ENCODE peak calls at places on chromosome 13, in four cellular contexts. S is choroid plexus epithelial cell, L is MCF 10A, W is neural crest cell. N is an unnamed sample.

GRCh38 chr13:73223372-73223781 is 164.6 kb downstream of the KLF5 start:
- DNase-seq in S (no peak), L (no peak), W (no peak), N (no peak)

GRCh38 chr13:50838031-50838430 is 5.5 kb downstream of the DLEU7 start:
- DNase-seq in S (no peak), L (no peak), W (no peak), N (no peak)

GRCh38 chr13:100301418-100301817 is 212.5 kb downstream of the PCCA start:
- DNase-seq in S (no peak), L (no peak), W (no peak), N (no peak)

GRCh38 chr13:31242342-31242741 is 42.6 kb downstream of the B3GLCT start:
- DNase-seq in S (peak), L (no peak), W (no peak), N (no peak)

GRCh38 chr13:38309397-38309796 is 40.3 kb upstream of the UFM1 start:
- DNase-seq in S (no peak), L (no peak), W (no peak), N (no peak)

GRCh38 chr13:114020750-114021463 is 47.0 kb upstream of the C13orf46 start:
- DNase-seq in S (no peak), L (no peak), W (no peak), N (no peak)

GRCh38 chr13:69035771-69036170 is 1071.9 kb upstream of the ATXN8OS start:
- DNase-seq in S (no peak), L (no peak), W (no peak), N (no peak)

GRCh38 chr13:88623150-88623549 is 952.0 kb downstream of the SLITRK5 start:
- DNase-seq in S (no peak), L (no peak), W (no peak), N (no peak)

GRCh38 chr13:51125495-51126226 is 14.6 kb upstream of the C13orf42 start:
- DNase-seq in S (peak), L (peak), W (peak), N (peak)

GRCh38 chr13:51230473-51231105 is 8.4 kb downstream of the FAM124A start:
- DNase-seq in S (peak), L (no peak), W (no peak), N (no peak)

GRCh38 chr13:71285700-71286099 is 581.3 kb downstream of the DACH1 start:
- DNase-seq in S (peak), L (no peak), W (no peak), N (peak)

GRCh38 chr13:26425439-26426358 is 131.8 kb upstream of the WASF3 start:
- DNase-seq in S (peak), L (no peak), W (no peak), N (peak)

GRCh38 chr13:75372517-75372916 is 109.5 kb downstream of the TBC1D4 start:
- DNase-seq in S (peak), L (peak), W (peak), N (peak)

GRCh38 chr13:58655086-58655485 is 1023.5 kb downstream of the PCDH17 start:
- DNase-seq in S (no peak), L (no peak), W (no peak), N (no peak)

GRCh38 chr13:34722931-34723330 is 219.1 kb upstream of the NBEA start:
- DNase-seq in S (no peak), L (no peak), W (no peak), N (no peak)

GRCh38 chr13:111211789-111212516 is 96.8 kb downstream of the ARHGEF7 start:
- DNase-seq in S (peak), L (no peak), W (no peak), N (no peak)

GRCh38 chr13:73275163-73275562 is 216.4 kb downstream of the KLF5 start:
- DNase-seq in S (no peak), L (no peak), W (no peak), N (no peak)

GRCh38 chr13:36915106-36915505 is 4.9 kb downstream of the SMAD9 start:
- DNase-seq in S (no peak), L (no peak), W (no peak), N (no peak)

GRCh38 chr13:71242191-71242590 is 624.8 kb downstream of the DACH1 start:
- DNase-seq in S (no peak), L (no peak), W (no peak), N (no peak)

GRCh38 chr13:21973437-21974125 is 302.7 kb downstream of the FGF9 start:
- DNase-seq in S (no peak), L (no peak), W (no peak), N (no peak)

GRCh38 chr13:33971305-33971819 is 153.4 kb downstream of the RFC3 start:
- DNase-seq in S (no peak), L (no peak), W (no peak), N (no peak)

GRCh38 chr13:43573787-43574562 is 212.8 kb downstream of the ENOX1 start:
- DNase-seq in S (peak), L (peak), W (no peak), N (no peak)

GRCh38 chr13:49635599-49636433 is 7.5 kb downstream of the ARL11 start:
- DNase-seq in S (peak), L (no peak), W (no peak), N (no peak)

GRCh38 chr13:40485611-40486517 is 180.6 kb downstream of the FOXO1 start:
- DNase-seq in S (no peak), L (no peak), W (no peak), N (no peak)

GRCh38 chr13:99653526-99653925 is 152.3 kb downstream of the TM9SF2 start:
- DNase-seq in S (no peak), L (no peak), W (no peak), N (no peak)

GRCh38 chr13:60210510-60211065 is 46.9 kb upstream of the DIAPH3 start:
- DNase-seq in S (no peak), L (no peak), W (no peak), N (no peak)

GRCh38 chr13:113511361-113511760 is 20.9 kb upstream of the DCUN1D2 start:
- DNase-seq in S (no peak), L (no peak), W (no peak), N (no peak)

GRCh38 chr13:50612717-50613116 is 230.8 kb downstream of the DLEU7 start:
- DNase-seq in S (no peak), L (no peak), W (no peak), N (no peak)

GRCh38 chr13:32456591-32456990 is 28.7 kb upstream of the N4BP2L1 start:
- DNase-seq in S (no peak), L (no peak), W (no peak), N (no peak)

GRCh38 chr13:113083402-113084061 is 22.1 kb upstream of the F7 start:
- DNase-seq in S (no peak), L (peak), W (no peak), N (no peak)

GRCh38 chr13:109427148-109427547 is 359.2 kb downstream of the IRS2 start:
- DNase-seq in S (peak), L (no peak), W (no peak), N (no peak)

GRCh38 chr13:27005976-27006518 is 165.6 kb downstream of the USP12 start:
- DNase-seq in S (no peak), L (no peak), W (no peak), N (no peak)

GRCh38 chr13:32840840-32841713 is 175.1 kb upstream of the KL start:
- DNase-seq in S (peak), L (peak), W (no peak), N (no peak)

GRCh38 chr13:60392136-60392535 is 4.9 kb upstream of the TDRD3 start:
- DNase-seq in S (no peak), L (no peak), W (no peak), N (no peak)

GRCh38 chr13:23201870-23202269 is 21.1 kb downstream of the SGCG start:
- DNase-seq in S (no peak), L (no peak), W (no peak), N (no peak)

GRCh38 chr13:40589285-40590109 is 76.9 kb downstream of the FOXO1 start:
- DNase-seq in S (peak), L (peak), W (no peak), N (no peak)

GRCh38 chr13:101941095-101941777 is 460.6 kb downstream of the FGF14 start:
- DNase-seq in S (peak), L (peak), W (no peak), N (no peak)

GRCh38 chr13:22114630-22115311 is 443.9 kb downstream of the FGF9 start:
- DNase-seq in S (no peak), L (no peak), W (no peak), N (no peak)

GRCh38 chr13:94369862-94370491 is 109.5 kb downstream of the DCT start:
- DNase-seq in S (no peak), L (no peak), W (no peak), N (no peak)

GRCh38 chr13:52743988-52744387 is 4.4 kb upstream of the CNMD start:
- DNase-seq in S (peak), L (no peak), W (no peak), N (no peak)
- TF ChIP-seq CTCF in S (no peak), L (no peak), W (peak), N (no peak)

DNA sequence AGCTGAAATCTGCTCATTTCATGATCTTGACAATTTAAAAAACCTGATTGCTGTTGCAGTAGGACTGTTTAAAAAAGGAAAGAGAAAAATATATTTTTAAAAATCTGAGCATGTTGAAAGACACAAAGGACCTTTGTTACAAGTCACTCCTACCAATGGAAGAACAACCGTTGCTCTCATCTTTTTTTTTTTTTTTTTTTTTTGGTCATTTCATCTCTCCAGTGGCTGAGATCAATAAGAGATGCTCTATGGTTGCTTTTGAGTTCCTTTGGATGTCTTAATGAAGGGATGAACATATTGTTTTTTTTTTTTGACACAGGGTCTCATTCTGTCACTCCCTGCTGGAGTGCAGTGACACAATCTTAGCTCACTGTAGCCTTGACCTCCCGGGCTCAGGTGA is 29.2 kb downstream of the LRCH1 start:
- DNase-seq in S (no peak), L (no peak), W (no peak), N (no peak)
- TF ChIP-seq CTCF in S (no peak), L (no peak), W (no peak), N (no peak)

GRCh38 chr13:19622189-19622588 is 11.3 kb upstream of the MPHOSPH8 start:
- DNase-seq in S (no peak), L (no peak), W (no peak), N (no peak)

GRCh38 chr13:19618925-19619324 is 14.5 kb upstream of the MPHOSPH8 start:
- DNase-seq in S (peak), L (peak), W (peak), N (peak)
- TF ChIP-seq CTCF in S (peak), L (peak), W (peak), N (no peak)

GRCh38 chr13:24995225-24995804 is 100.6 kb upstream of the PABPC3 start:
- DNase-seq in S (peak), L (peak), W (peak), N (peak)
- TF ChIP-seq CTCF in S (peak), L (peak), W (peak), N (peak)